ENCODE peak calls at places on chromosomes 11 and 22, in five cellular contexts. One of them, this sample, is unnamed.

GRCh38 chr22:48302657-48303359 is 1524.9 kb downstream of the BRD1 start:
- DNase-seq in neuronal stem cell: no peak
- DNase-seq in RWPE2: no peak
- DNase-seq in midbrain: no peak
- DNase-seq in stimulated activated CD8-positive, alpha-beta memory T cell treated with anti-CD3 and anti-CD28 coated beads, Interleukin-2, amount 100 ng/mL, for 48 hours: no peak
- DNase-seq in this sample: no peak

GRCh38 chr11:8777907-8778767 is 95.5 kb downstream of the RPL27A start:
- DNase-seq in neuronal stem cell: peak
- DNase-seq in RWPE2: no peak
- DNase-seq in midbrain: no peak
- DNase-seq in stimulated activated CD8-positive, alpha-beta memory T cell treated with anti-CD3 and anti-CD28 coated beads, Interleukin-2, amount 100 ng/mL, for 48 hours: no peak
- DNase-seq in this sample: no peak

GRCh38 chr11:67648140-67648795 is 2.3 kb downstream of the ACY3 start:
- DNase-seq in neuronal stem cell: no peak
- DNase-seq in RWPE2: no peak
- DNase-seq in midbrain: no peak
- DNase-seq in stimulated activated CD8-positive, alpha-beta memory T cell treated with anti-CD3 and anti-CD28 coated beads, Interleukin-2, amount 100 ng/mL, for 48 hours: peak
- DNase-seq in this sample: no peak

GRCh38 chr11:95991545-95991944 is 67.6 kb upstream of the MTMR2 start:
- DNase-seq in neuronal stem cell: no peak
- DNase-seq in RWPE2: no peak
- DNase-seq in midbrain: no peak
- DNase-seq in stimulated activated CD8-positive, alpha-beta memory T cell treated with anti-CD3 and anti-CD28 coated beads, Interleukin-2, amount 100 ng/mL, for 48 hours: no peak
- DNase-seq in this sample: no peak

GRCh38 chr11:17250561-17251350 is 25.8 kb upstream of the NUCB2 start:
- DNase-seq in neuronal stem cell: no peak
- DNase-seq in RWPE2: no peak
- DNase-seq in midbrain: no peak
- DNase-seq in stimulated activated CD8-positive, alpha-beta memory T cell treated with anti-CD3 and anti-CD28 coated beads, Interleukin-2, amount 100 ng/mL, for 48 hours: no peak
- DNase-seq in this sample: no peak

GRCh38 chr11:60343094-60343704 is 16.1 kb downstream of the MS4A6E start:
- DNase-seq in neuronal stem cell: no peak
- DNase-seq in RWPE2: no peak
- DNase-seq in midbrain: no peak
- DNase-seq in stimulated activated CD8-positive, alpha-beta memory T cell treated with anti-CD3 and anti-CD28 coated beads, Interleukin-2, amount 100 ng/mL, for 48 hours: no peak
- DNase-seq in this sample: no peak

GRCh38 chr11:113189909-113190667 is 124.3 kb upstream of the TTC12 start:
- DNase-seq in neuronal stem cell: no peak
- DNase-seq in RWPE2: peak
- DNase-seq in midbrain: no peak
- DNase-seq in stimulated activated CD8-positive, alpha-beta memory T cell treated with anti-CD3 and anti-CD28 coated beads, Interleukin-2, amount 100 ng/mL, for 48 hours: no peak
- DNase-seq in this sample: no peak

GRCh38 chr11:109972181-109972715 is 120.9 kb upstream of the ZC3H12C start:
- DNase-seq in neuronal stem cell: no peak
- DNase-seq in RWPE2: no peak
- DNase-seq in midbrain: peak
- DNase-seq in stimulated activated CD8-positive, alpha-beta memory T cell treated with anti-CD3 and anti-CD28 coated beads, Interleukin-2, amount 100 ng/mL, for 48 hours: no peak
- DNase-seq in this sample: peak

GRCh38 chr22:45077286-45077685 is 67.5 kb upstream of the PHF21B start:
- DNase-seq in neuronal stem cell: no peak
- DNase-seq in RWPE2: no peak
- DNase-seq in midbrain: no peak
- DNase-seq in stimulated activated CD8-positive, alpha-beta memory T cell treated with anti-CD3 and anti-CD28 coated beads, Interleukin-2, amount 100 ng/mL, for 48 hours: no peak
- DNase-seq in this sample: no peak

GRCh38 chr11:61056981-61057380 is 45.3 kb upstream of the CD5 start:
- DNase-seq in neuronal stem cell: no peak
- DNase-seq in RWPE2: peak
- DNase-seq in midbrain: no peak
- DNase-seq in stimulated activated CD8-positive, alpha-beta memory T cell treated with anti-CD3 and anti-CD28 coated beads, Interleukin-2, amount 100 ng/mL, for 48 hours: no peak
- DNase-seq in this sample: no peak

GRCh38 chr11:36985562-36985961 is 387.5 kb upstream of the RAG2 start:
- DNase-seq in neuronal stem cell: no peak
- DNase-seq in RWPE2: no peak
- DNase-seq in midbrain: no peak
- DNase-seq in stimulated activated CD8-positive, alpha-beta memory T cell treated with anti-CD3 and anti-CD28 coated beads, Interleukin-2, amount 100 ng/mL, for 48 hours: no peak
- DNase-seq in this sample: no peak

GRCh38 chr11:97622795-97623194 is 1233.0 kb downstream of the JRKL start:
- DNase-seq in neuronal stem cell: no peak
- DNase-seq in RWPE2: no peak
- DNase-seq in midbrain: no peak
- DNase-seq in stimulated activated CD8-positive, alpha-beta memory T cell treated with anti-CD3 and anti-CD28 coated beads, Interleukin-2, amount 100 ng/mL, for 48 hours: no peak
- DNase-seq in this sample: no peak